ENCODE peak calls at places on chromosomes 11 and 22, in five cellular contexts. Y is tibial artery, O is astrocyte, W is AG09319, K is right lobe of liver. N is an unnamed sample.
A peak's percentile ranks its signal among the peaks of the same experiment; 100 is the strongest.

GRCh38 chr11:17439316-17439782 is 37.3 kb downstream of the ABCC8 start:
- DNase-seq in Y (no peak), O (no peak), W (no peak), K (no peak), N (no peak)

GRCh38 chr11:27934830-27935145 is 173.2 kb downstream of the KIF18A start:
- DNase-seq in Y (no peak), O (peak; percentile 98), W (peak; percentile 42), K (no peak), N (peak; percentile 93)

GRCh38 chr22:46613606-46613997 is 6.6 kb upstream of the GRAMD4 start:
- DNase-seq in Y (no peak), O (no peak), W (no peak), K (no peak), N (no peak)

GRCh38 chr11:1990872-1991578 is 6.6 kb downstream of the H19 start:
- DNase-seq in Y (no peak), O (no peak), W (no peak), K (no peak), N (no peak)

GRCh38 chr22:25709758-25710157 is 32.2 kb upstream of the MYO18B start:
- DNase-seq in Y (no peak), O (no peak), W (no peak), K (no peak), N (no peak)

GRCh38 chr11:37504066-37504611 is 906.1 kb upstream of the RAG2 start:
- DNase-seq in Y (no peak), O (peak; percentile 98), W (no peak), K (no peak), N (peak; percentile 66)

GRCh38 chr11:128180446-128181089 is 406.8 kb downstream of the ETS1 start:
- DNase-seq in Y (no peak), O (peak; percentile 93), W (no peak), K (no peak), N (peak; percentile 72)

GRCh38 chr11:78168539-78169477 is 19.6 kb downstream of the KCTD21 start:
- DNase-seq in Y (peak; percentile 99), O (peak; percentile 83), W (peak; percentile 87), K (peak; percentile 78), N (peak; percentile 89)

GRCh38 chr22:37476389-37477329 is 9.5 kb downstream of the MFNG start:
- DNase-seq in Y (no peak), O (no peak), W (no peak), K (no peak), N (no peak)

GRCh38 chr11:128775513-128775912 is 81.6 kb downstream of the FLI1 start:
- DNase-seq in Y (no peak), O (peak; percentile 59), W (no peak), K (no peak), N (no peak)

GRCh38 chr22:43343262-43343988 is at the start of gene SCUBE1:
- DNase-seq in Y (no peak), O (no peak), W (no peak), K (peak; percentile 74), N (no peak)

GRCh38 chr22:23709107-23709506 is 18.3 kb downstream of the RGL4 start:
- DNase-seq in Y (no peak), O (no peak), W (peak; percentile 7), K (no peak), N (no peak)

GRCh38 chr22:37502342-37503182 is 16.4 kb upstream of the MFNG start:
- DNase-seq in Y (no peak), O (no peak), W (no peak), K (peak; percentile 91), N (no peak)

GRCh38 chr11:66317322-66317765 is 500 bp upstream of the CD248 start:
- DNase-seq in Y (no peak), O (no peak), W (no peak), K (no peak), N (no peak)

GRCh38 chr11:27398413-27398780 is 35.4 kb upstream of the CCDC34 start:
- DNase-seq in Y (no peak), O (no peak), W (no peak), K (no peak), N (no peak)

GRCh38 chr22:28909375-28909774 is 26.0 kb downstream of the ZNRF3 start:
- DNase-seq in Y (no peak), O (peak; percentile 68), W (no peak), K (no peak), N (no peak)

DNA sequence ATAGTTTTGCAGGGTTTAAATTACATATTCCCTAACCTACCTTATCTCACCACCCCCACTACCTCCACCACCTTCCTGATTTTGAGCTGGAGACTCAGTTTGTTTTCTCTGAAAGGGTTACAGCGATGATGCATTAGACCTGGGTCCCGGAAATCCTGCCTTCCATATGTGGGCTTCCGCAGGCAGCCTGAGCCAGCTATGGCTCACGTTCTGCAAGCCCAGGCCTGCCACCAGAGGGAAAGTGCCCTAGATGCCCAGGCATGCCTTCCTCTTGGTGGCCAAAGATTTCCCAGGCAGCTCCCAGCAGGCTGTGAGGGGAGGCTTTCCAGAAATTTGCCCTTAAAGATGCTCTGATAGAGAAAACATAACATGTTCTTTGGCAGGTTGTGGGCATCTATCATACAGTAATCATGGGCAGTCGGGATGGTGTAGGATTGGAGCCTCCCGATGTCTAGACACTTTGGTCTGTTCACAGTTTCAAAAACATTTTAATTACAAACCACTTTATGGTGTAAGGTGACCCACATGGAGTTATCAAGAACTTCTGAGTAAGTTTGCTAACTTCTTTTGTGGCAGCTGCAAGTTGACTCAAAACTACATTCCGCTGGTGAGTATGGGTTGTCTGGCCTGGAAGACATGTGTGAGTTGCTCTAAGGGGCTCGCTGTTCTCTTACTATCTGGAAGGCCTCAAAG is 79.3 kb downstream of the MICAL2 start:
- DNase-seq in Y (peak; percentile 73), O (no peak), W (no peak), K (no peak), N (no peak)
- TF ChIP-seq CTCF in Y (peak; percentile 32), O (no peak), W (no peak), K (no peak), N (peak; percentile 7)

GRCh38 chr11:124638500-124638899 is 15.8 kb downstream of the TBRG1 start:
- DNase-seq in Y (no peak), O (no peak), W (no peak), K (no peak), N (no peak)

GRCh38 chr11:124627546-124627945 is 4.9 kb downstream of the TBRG1 start:
- DNase-seq in Y (no peak), O (no peak), W (no peak), K (no peak), N (no peak)

GRCh38 chr11:124629961-124630360 is 7.3 kb downstream of the TBRG1 start:
- DNase-seq in Y (no peak), O (no peak), W (no peak), K (no peak), N (no peak)

DNA sequence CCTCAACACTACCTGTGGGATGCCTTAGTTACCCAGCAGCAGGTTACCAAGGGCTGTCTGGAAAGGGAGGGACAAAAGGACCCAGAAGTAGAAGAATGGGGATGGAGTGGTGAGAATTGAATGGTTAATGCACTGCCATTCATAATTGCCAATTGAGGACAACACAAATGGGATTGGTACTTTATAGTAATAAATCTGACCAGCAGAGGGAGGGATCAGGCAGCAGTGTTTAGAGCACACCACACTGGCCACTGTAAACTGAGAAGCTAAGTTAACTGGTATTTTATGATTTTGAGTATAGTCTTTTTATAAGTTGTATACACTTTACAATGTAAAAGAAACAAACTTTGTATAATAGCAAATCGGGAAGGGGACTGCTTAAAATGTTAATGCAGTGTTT is 10.7 kb downstream of the TBRG1 start:
- DNase-seq in Y (no peak), O (no peak), W (no peak), K (no peak), N (no peak)
- TF ChIP-seq CTCF in Y (no peak), O (peak; percentile 42), W (peak; percentile 8), K (peak; percentile 25), N (peak; percentile 8)

GRCh38 chr22:18998998-18999397 is 62.9 kb upstream of the PRODH start:
- DNase-seq in Y (no peak), O (no peak), W (no peak), K (no peak), N (no peak)
- TF ChIP-seq CTCF in Y (no peak), O (no peak), W (no peak), K (no peak), N (no peak)

GRCh38 chr22:33328789-33329296 is 270.7 kb upstream of the SYN3 start:
- DNase-seq in Y (no peak), O (peak; percentile 94), W (no peak), K (no peak), N (peak; percentile 2)

GRCh38 chr22:33332538-33332937 is 274.4 kb upstream of the SYN3 start:
- DNase-seq in Y (no peak), O (peak; percentile 8), W (no peak), K (peak; percentile 25), N (no peak)

GRCh38 chr22:33329398-33329797 is 271.2 kb upstream of the SYN3 start:
- DNase-seq in Y (no peak), O (no peak), W (no peak), K (no peak), N (no peak)

GRCh38 chr22:33331017-33331416 is 272.8 kb upstream of the SYN3 start:
- DNase-seq in Y (no peak), O (no peak), W (no peak), K (no peak), N (no peak)

DNA sequence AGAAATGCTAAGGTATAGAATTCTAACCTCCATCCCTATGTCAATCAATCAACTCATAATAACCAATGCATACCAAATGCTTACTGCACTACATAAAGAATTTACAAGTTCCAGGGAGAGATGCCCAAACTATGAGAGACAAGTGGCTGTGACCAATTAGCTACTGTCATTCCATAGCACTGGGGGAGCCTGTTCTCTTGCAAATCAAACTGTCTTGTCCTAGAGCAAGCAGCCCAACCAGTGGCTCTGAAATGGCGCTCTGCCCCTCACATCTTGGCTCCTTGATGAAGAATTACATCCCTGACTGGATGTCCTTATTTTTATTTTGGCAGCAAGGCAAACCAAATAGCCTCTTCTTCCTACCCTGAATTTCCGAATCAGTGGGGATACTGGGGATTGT is 272.4 kb upstream of the SYN3 start:
- DNase-seq in Y (no peak), O (no peak), W (no peak), K (no peak), N (no peak)
- TF ChIP-seq CTCF in Y (no peak), O (no peak), W (no peak), K (no peak), N (no peak)

N was measured in AG04449.